ENCODE peak calls at places on chromosomes 5 and 9, in eight cellular contexts. One of them, this sample, is unnamed.

GRCh38 chr5:67160985-67161384 is 35.6 kb downstream of the CD180 start:
- DNase-seq in RWPE1: peak; percentile 93
- DNase-seq in hepatocyte: no peak
- DNase-seq in CD8-positive, alpha-beta T cell: no peak
- DNase-seq in H1: no peak
- DNase-seq in lower leg skin: no peak
- DNase-seq in WTC11: no peak
- DNase-seq in cardiac fibroblast: peak; percentile 67
- DNase-seq in this sample: no peak

GRCh38 chr5:94395468-94395867 is 222.9 kb downstream of the KIAA0825 start:
- DNase-seq in hepatocyte: no peak
- DNase-seq in H1: no peak
- DNase-seq in lower leg skin: no peak
- DNase-seq in CD8-positive, alpha-beta T cell: no peak
- DNase-seq in cardiac fibroblast: no peak
- DNase-seq in WTC11: no peak
- DNase-seq in RWPE1: no peak
- DNase-seq in this sample: no peak

GRCh38 chr5:124812771-124813358 is 66.4 kb upstream of the ZNF608 start:
- DNase-seq in WTC11: no peak
- DNase-seq in lower leg skin: no peak
- DNase-seq in CD8-positive, alpha-beta T cell: no peak
- DNase-seq in H1: no peak
- DNase-seq in hepatocyte: no peak
- DNase-seq in cardiac fibroblast: no peak
- DNase-seq in RWPE1: no peak
- DNase-seq in this sample: no peak

GRCh38 chr9:121698627-121699270 is 47.3 kb downstream of the DAB2IP start:
- DNase-seq in hepatocyte: peak; percentile 76
- DNase-seq in CD8-positive, alpha-beta T cell: no peak
- DNase-seq in cardiac fibroblast: no peak
- DNase-seq in WTC11: peak; percentile 77
- DNase-seq in lower leg skin: no peak
- DNase-seq in H1: peak; percentile 86
- DNase-seq in RWPE1: peak; percentile 69
- DNase-seq in this sample: peak; percentile 47

GRCh38 chr5:147858520-147858919 is 20.0 kb upstream of the SCGB3A2 start:
- DNase-seq in RWPE1: no peak
- DNase-seq in H1: no peak
- DNase-seq in hepatocyte: no peak
- DNase-seq in WTC11: no peak
- DNase-seq in lower leg skin: no peak
- DNase-seq in CD8-positive, alpha-beta T cell: no peak
- DNase-seq in cardiac fibroblast: no peak
- DNase-seq in this sample: no peak

GRCh38 chr9:4507731-4508130 is 17.5 kb downstream of the SLC1A1 start:
- DNase-seq in cardiac fibroblast: no peak
- DNase-seq in RWPE1: no peak
- DNase-seq in CD8-positive, alpha-beta T cell: no peak
- DNase-seq in H1: no peak
- DNase-seq in WTC11: no peak
- DNase-seq in lower leg skin: no peak
- DNase-seq in hepatocyte: peak; percentile 23
- DNase-seq in this sample: no peak

GRCh38 chr5:120550358-120550757 is 86.3 kb downstream of the PRR16 start:
- DNase-seq in CD8-positive, alpha-beta T cell: no peak
- DNase-seq in RWPE1: no peak
- DNase-seq in cardiac fibroblast: peak; percentile 62
- DNase-seq in hepatocyte: no peak
- DNase-seq in WTC11: no peak
- DNase-seq in lower leg skin: no peak
- DNase-seq in H1: no peak
- DNase-seq in this sample: no peak

GRCh38 chr5:151093476-151093889 is 12.6 kb upstream of the TNIP1 start:
- DNase-seq in WTC11: no peak
- DNase-seq in CD8-positive, alpha-beta T cell: no peak
- DNase-seq in cardiac fibroblast: peak; percentile 99
- DNase-seq in lower leg skin: no peak
- DNase-seq in H1: no peak
- DNase-seq in hepatocyte: peak; percentile 57
- DNase-seq in RWPE1: peak; percentile 94
- DNase-seq in this sample: no peak

GRCh38 chr5:152560508-152561137 is 155.5 kb upstream of the NMUR2 start:
- DNase-seq in RWPE1: peak; percentile 64
- DNase-seq in CD8-positive, alpha-beta T cell: no peak
- DNase-seq in cardiac fibroblast: peak; percentile 72
- DNase-seq in lower leg skin: no peak
- DNase-seq in WTC11: peak; percentile 76
- DNase-seq in H1: peak; percentile 78
- DNase-seq in hepatocyte: peak; percentile 80
- DNase-seq in this sample: no peak

GRCh38 chr5:22249209-22249608 is 603.9 kb downstream of the CDH12 start:
- DNase-seq in cardiac fibroblast: no peak
- DNase-seq in lower leg skin: no peak
- DNase-seq in hepatocyte: no peak
- DNase-seq in WTC11: no peak
- DNase-seq in H1: no peak
- DNase-seq in RWPE1: no peak
- DNase-seq in CD8-positive, alpha-beta T cell: no peak
- DNase-seq in this sample: no peak

GRCh38 chr5:112264151-112264550 is 154.9 kb downstream of the EPB41L4A start:
- DNase-seq in CD8-positive, alpha-beta T cell: no peak
- DNase-seq in RWPE1: no peak
- DNase-seq in hepatocyte: no peak
- DNase-seq in cardiac fibroblast: no peak
- DNase-seq in WTC11: no peak
- DNase-seq in H1: no peak
- DNase-seq in lower leg skin: no peak
- DNase-seq in this sample: no peak

GRCh38 chr5:116930628-116931027 is 356.0 kb upstream of the SEMA6A start:
- DNase-seq in H1: no peak
- DNase-seq in WTC11: no peak
- DNase-seq in lower leg skin: no peak
- DNase-seq in hepatocyte: no peak
- DNase-seq in cardiac fibroblast: no peak
- DNase-seq in CD8-positive, alpha-beta T cell: no peak
- DNase-seq in RWPE1: no peak
- DNase-seq in this sample: no peak

GRCh38 chr5:139407517-139407916 is 3.6 kb upstream of the SPATA24 start:
- DNase-seq in H1: no peak
- DNase-seq in lower leg skin: no peak
- DNase-seq in hepatocyte: no peak
- DNase-seq in cardiac fibroblast: no peak
- DNase-seq in CD8-positive, alpha-beta T cell: no peak
- DNase-seq in RWPE1: no peak
- DNase-seq in WTC11: no peak
- DNase-seq in this sample: no peak

GRCh38 chr5:173645437-173645807 is 29.0 kb upstream of the BOD1 start:
- DNase-seq in H1: no peak
- DNase-seq in WTC11: peak; percentile 28
- DNase-seq in lower leg skin: peak; percentile 49
- DNase-seq in CD8-positive, alpha-beta T cell: no peak
- DNase-seq in RWPE1: no peak
- DNase-seq in hepatocyte: peak; percentile 31
- DNase-seq in cardiac fibroblast: peak; percentile 6
- DNase-seq in this sample: no peak

GRCh38 chr5:111227805-111228204 is 3.6 kb downstream of the CAMK4 start:
- DNase-seq in CD8-positive, alpha-beta T cell: no peak
- DNase-seq in lower leg skin: no peak
- DNase-seq in WTC11: no peak
- DNase-seq in hepatocyte: peak; percentile 8
- DNase-seq in RWPE1: peak; percentile 38
- DNase-seq in H1: no peak
- DNase-seq in cardiac fibroblast: peak; percentile 60
- DNase-seq in this sample: no peak

GRCh38 chr5:27592231-27592630 is 553.8 kb upstream of the CDH9 start:
- DNase-seq in WTC11: no peak
- DNase-seq in lower leg skin: no peak
- DNase-seq in cardiac fibroblast: peak; percentile 27
- DNase-seq in hepatocyte: no peak
- DNase-seq in RWPE1: peak; percentile 2
- DNase-seq in CD8-positive, alpha-beta T cell: no peak
- DNase-seq in H1: no peak
- DNase-seq in this sample: no peak

GRCh38 chr5:74957029-74957781 is 91.0 kb upstream of the FAM169A start:
- DNase-seq in cardiac fibroblast: no peak
- DNase-seq in lower leg skin: no peak
- DNase-seq in CD8-positive, alpha-beta T cell: no peak
- DNase-seq in RWPE1: no peak
- DNase-seq in H1: no peak
- DNase-seq in WTC11: no peak
- DNase-seq in hepatocyte: no peak
- DNase-seq in this sample: no peak

GRCh38 chr9:111038336-111039202 is at the start of gene LPAR1:
- DNase-seq in lower leg skin: peak; percentile 94
- DNase-seq in WTC11: peak; percentile 68
- DNase-seq in hepatocyte: peak; percentile 77
- DNase-seq in cardiac fibroblast: peak; percentile 58
- DNase-seq in H1: peak; percentile 72
- DNase-seq in CD8-positive, alpha-beta T cell: no peak
- DNase-seq in RWPE1: peak; percentile 47
- DNase-seq in this sample: no peak

DNA sequence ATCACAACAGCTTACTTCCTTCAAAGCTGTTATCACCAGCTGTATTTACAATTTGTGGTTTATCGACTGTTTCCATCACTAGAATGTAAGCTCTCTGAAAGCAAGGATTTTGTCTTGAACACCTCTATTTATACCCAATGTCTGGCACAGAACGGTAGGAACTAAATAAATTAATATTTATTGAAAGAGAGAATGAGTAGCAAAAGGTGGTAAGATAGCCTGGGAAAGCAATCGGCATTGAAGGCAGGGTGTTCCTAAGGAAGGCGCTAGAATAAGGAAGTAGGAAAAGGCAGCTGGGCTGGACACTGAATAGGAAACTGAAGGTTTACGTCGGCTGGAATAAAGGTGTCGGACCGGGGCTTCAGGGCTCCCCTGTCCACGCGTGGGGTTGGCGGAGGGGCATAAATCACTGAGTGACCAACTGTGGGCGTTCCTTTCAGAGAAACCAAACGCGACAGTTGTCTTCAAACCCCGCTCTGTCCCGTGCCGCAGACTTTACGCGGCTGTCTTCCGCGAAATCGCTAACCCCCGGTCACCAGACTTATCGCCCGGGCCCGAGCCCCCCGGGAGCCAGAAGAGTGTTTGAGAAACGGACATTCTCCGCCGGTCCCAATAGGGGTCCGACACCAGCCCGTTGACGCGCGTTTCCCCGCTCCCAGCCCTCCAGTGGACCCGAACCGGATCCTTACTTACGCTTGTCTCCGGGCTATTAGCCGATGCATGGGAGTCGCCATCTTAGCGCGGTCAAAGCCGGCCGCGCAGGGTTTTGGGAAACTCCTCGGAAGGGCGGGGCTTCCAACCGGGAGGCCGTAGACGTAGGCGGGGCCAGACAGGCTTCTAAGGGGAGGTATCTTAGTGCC is at the start of gene ZCCHC10:
- DNase-seq in cardiac fibroblast: peak; percentile 92
- DNase-seq in WTC11: peak; percentile 98
- DNase-seq in H1: peak; percentile 96
- DNase-seq in hepatocyte: peak; percentile 98
- DNase-seq in lower leg skin: peak; percentile 98
- DNase-seq in CD8-positive, alpha-beta T cell: peak; percentile 82
- DNase-seq in RWPE1: peak; percentile 98
- DNase-seq in this sample: peak; percentile 73
- TF ChIP-seq CTCF in cardiac fibroblast: no peak
- TF ChIP-seq CTCF in WTC11: no peak
- TF ChIP-seq CTCF in H1: no peak
- TF ChIP-seq CTCF in hepatocyte: no peak
- TF ChIP-seq CTCF in lower leg skin: no peak
- TF ChIP-seq CTCF in CD8-positive, alpha-beta T cell: no peak
- TF ChIP-seq CTCF in RWPE1: no peak
- TF ChIP-seq CTCF in this sample: no peak

GRCh38 chr5:99019812-99020697 is 91.2 kb upstream of the CHD1 start:
- DNase-seq in RWPE1: peak; percentile 88
- DNase-seq in lower leg skin: no peak
- DNase-seq in CD8-positive, alpha-beta T cell: no peak
- DNase-seq in cardiac fibroblast: peak; percentile 84
- DNase-seq in H1: no peak
- DNase-seq in hepatocyte: peak; percentile 63
- DNase-seq in WTC11: no peak
- DNase-seq in this sample: no peak

GRCh38 chr5:99022250-99022649 is 93.4 kb upstream of the CHD1 start:
- DNase-seq in H1: no peak
- DNase-seq in lower leg skin: no peak
- DNase-seq in RWPE1: no peak
- DNase-seq in hepatocyte: no peak
- DNase-seq in WTC11: no peak
- DNase-seq in cardiac fibroblast: no peak
- DNase-seq in CD8-positive, alpha-beta T cell: no peak
- DNase-seq in this sample: no peak

GRCh38 chr5:99020698-99021048 is 91.9 kb upstream of the CHD1 start:
- DNase-seq in H1: no peak
- DNase-seq in CD8-positive, alpha-beta T cell: no peak
- DNase-seq in WTC11: no peak
- DNase-seq in hepatocyte: peak; percentile 24
- DNase-seq in lower leg skin: no peak
- DNase-seq in cardiac fibroblast: no peak
- DNase-seq in RWPE1: no peak
- DNase-seq in this sample: no peak

DNA sequence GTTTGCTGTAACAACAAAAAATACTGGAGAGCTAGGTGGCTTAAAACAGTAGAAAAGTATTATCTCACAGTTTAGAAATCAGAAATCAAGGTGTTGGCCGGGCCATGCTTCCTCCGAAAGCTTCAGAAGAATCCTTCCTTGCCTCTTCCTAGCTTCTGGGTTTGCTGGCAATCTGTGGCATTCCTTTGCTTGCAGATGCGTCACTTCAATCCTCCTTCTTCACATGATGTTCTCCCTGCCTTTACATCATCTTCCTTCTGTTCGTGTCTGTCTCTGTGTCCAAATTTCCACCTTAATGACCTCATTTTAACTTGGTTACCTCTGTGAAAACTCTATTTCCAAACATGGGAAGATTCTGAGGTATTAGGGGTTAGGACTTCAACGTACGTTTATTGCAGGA is 90.4 kb upstream of the CHD1 start:
- DNase-seq in H1: no peak
- DNase-seq in CD8-positive, alpha-beta T cell: no peak
- DNase-seq in WTC11: no peak
- DNase-seq in RWPE1: no peak
- DNase-seq in lower leg skin: no peak
- DNase-seq in hepatocyte: peak; percentile 16
- DNase-seq in cardiac fibroblast: peak; percentile 61
- DNase-seq in this sample: no peak
- TF ChIP-seq CTCF in H1: no peak
- TF ChIP-seq CTCF in CD8-positive, alpha-beta T cell: no peak
- TF ChIP-seq CTCF in WTC11: no peak
- TF ChIP-seq CTCF in RWPE1: no peak
- TF ChIP-seq CTCF in lower leg skin: no peak
- TF ChIP-seq CTCF in hepatocyte: no peak
- TF ChIP-seq CTCF in cardiac fibroblast: no peak
- TF ChIP-seq CTCF in this sample: no peak

GRCh38 chr5:142915840-142916424 is 145.8 kb downstream of the ARHGAP26 start:
- DNase-seq in RWPE1: peak; percentile 78
- DNase-seq in hepatocyte: peak; percentile 64
- DNase-seq in WTC11: peak; percentile 70
- DNase-seq in H1: peak; percentile 66
- DNase-seq in lower leg skin: no peak
- DNase-seq in CD8-positive, alpha-beta T cell: no peak
- DNase-seq in cardiac fibroblast: peak; percentile 41
- DNase-seq in this sample: no peak
- TF ChIP-seq CTCF in RWPE1: peak; percentile 87
- TF ChIP-seq CTCF in hepatocyte: peak; percentile 58
- TF ChIP-seq CTCF in WTC11: peak; percentile 52
- TF ChIP-seq CTCF in H1: peak; percentile 76
- TF ChIP-seq CTCF in lower leg skin: no peak
- TF ChIP-seq CTCF in CD8-positive, alpha-beta T cell: no peak
- TF ChIP-seq CTCF in cardiac fibroblast: peak; percentile 72
- TF ChIP-seq CTCF in this sample: peak; percentile 39

GRCh38 chr9:97470076-97470475 is 31.4 kb upstream of the TMOD1 start:
- DNase-seq in cardiac fibroblast: no peak
- DNase-seq in hepatocyte: no peak
- DNase-seq in CD8-positive, alpha-beta T cell: no peak
- DNase-seq in lower leg skin: no peak
- DNase-seq in WTC11: peak; percentile 43
- DNase-seq in H1: peak; percentile 50
- DNase-seq in RWPE1: peak; percentile 26
- DNase-seq in this sample: no peak
- TF ChIP-seq CTCF in cardiac fibroblast: peak; percentile 18
- TF ChIP-seq CTCF in hepatocyte: no peak
- TF ChIP-seq CTCF in CD8-positive, alpha-beta T cell: no peak
- TF ChIP-seq CTCF in lower leg skin: no peak
- TF ChIP-seq CTCF in WTC11: no peak
- TF ChIP-seq CTCF in H1: peak; percentile 73
- TF ChIP-seq CTCF in RWPE1: no peak
- TF ChIP-seq CTCF in this sample: peak; percentile 14

This sample was measured in D721Med.